ENCODE peak calls at places on chromosomes 16 and 17, in five cellular contexts. S is upper lobe of right lung, L is lower lobe of right lung, P is SJCRH30, E is heart left ventricle. T is an unnamed sample.

GRCh38 chr17:57927048-57927723 is 28.0 kb downstream of the CUEDC1 start:
- DNase-seq in S (no peak), L (no peak), P (peak; percentile 84), E (no peak), T (no peak)

GRCh38 chr16:6629110-6629509 is 703.5 kb upstream of the RBFOX1 start:
- DNase-seq in S (no peak), L (no peak), P (no peak), E (no peak), T (no peak)

GRCh38 chr17:76512366-76513305 is 11.4 kb upstream of the RHBDF2 start:
- DNase-seq in S (no peak), L (no peak), P (no peak), E (no peak), T (no peak)

GRCh38 chr16:24800586-24800985 is 45.2 kb upstream of the SLC5A11 start:
- DNase-seq in S (no peak), L (no peak), P (no peak), E (no peak), T (no peak)

GRCh38 chr16:1639282-1639681 is 27.1 kb downstream of the CRAMP1 start:
- DNase-seq in S (no peak), L (no peak), P (no peak), E (no peak), T (no peak)

GRCh38 chr16:49348408-49349176 is 25.0 kb upstream of the C16orf78 start:
- DNase-seq in S (no peak), L (no peak), P (no peak), E (no peak), T (no peak)

GRCh38 chr16:65274576-65274975 is 152.7 kb upstream of the CDH11 start:
- DNase-seq in S (no peak), L (no peak), P (no peak), E (no peak), T (no peak)

GRCh38 chr17:59038734-59039133 is 67.9 kb downstream of the TRIM37 start:
- DNase-seq in S (no peak), L (no peak), P (no peak), E (no peak), T (no peak)

GRCh38 chr17:56914641-56915263 is 903 bp upstream of the TRIM25 start:
- DNase-seq in S (no peak), L (no peak), P (no peak), E (no peak), T (no peak)

GRCh38 chr16:71540-72341 is 690 bp downstream of the RHBDF1 start:
- DNase-seq in S (peak; percentile 81), L (peak; percentile 77), P (peak; percentile 85), E (peak; percentile 82), T (peak; percentile 98)

GRCh38 chr17:17751489-17751995 is 70.3 kb downstream of the RAI1 start:
- DNase-seq in S (no peak), L (no peak), P (no peak), E (no peak), T (no peak)

GRCh38 chr17:55134486-55135157 is 130.1 kb upstream of the HLF start:
- DNase-seq in S (no peak), L (no peak), P (no peak), E (no peak), T (no peak)

GRCh38 chr17:82751171-82751570 is 694 bp upstream of the TBCD start:
- DNase-seq in S (no peak), L (no peak), P (no peak), E (no peak), T (no peak)

DNA sequence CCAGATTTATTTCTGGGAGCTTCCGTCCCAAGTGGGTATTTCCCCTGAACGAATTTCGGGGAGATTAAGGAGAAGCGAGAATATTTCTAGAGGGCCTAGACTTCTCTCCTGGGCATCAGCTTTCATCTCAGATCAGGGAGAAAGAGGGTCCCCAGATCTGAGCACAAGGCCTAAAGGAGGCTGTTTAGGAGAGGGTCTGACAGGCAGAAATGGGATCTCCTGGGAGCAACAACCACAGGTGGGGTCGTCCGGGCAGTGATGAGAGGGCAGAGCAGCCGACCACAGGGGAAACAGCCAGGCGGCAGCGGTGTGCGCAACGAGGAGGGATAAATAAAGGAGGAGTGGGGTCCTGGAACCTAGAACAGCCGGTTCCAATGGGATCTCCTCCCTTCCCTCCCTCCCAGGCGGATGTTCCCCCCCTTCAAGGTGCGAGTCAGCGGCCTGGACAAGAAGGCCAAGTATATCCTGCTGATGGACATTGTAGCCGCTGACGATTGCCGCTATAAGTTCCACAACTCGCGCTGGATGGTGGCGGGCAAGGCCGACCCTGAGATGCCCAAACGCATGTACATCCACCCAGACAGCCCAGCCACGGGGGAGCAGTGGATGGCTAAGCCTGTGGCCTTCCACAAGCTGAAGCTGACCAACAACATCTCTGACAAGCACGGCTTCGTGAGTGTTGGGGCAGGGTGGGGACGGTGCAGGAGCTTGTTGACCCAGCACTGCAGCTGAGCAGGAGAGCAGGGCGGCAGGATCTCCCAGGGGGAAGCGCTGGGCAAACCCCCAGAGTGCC is 1.8 kb downstream of the TBX2 start:
- DNase-seq in S (no peak), L (no peak), P (peak; percentile 48), E (no peak), T (no peak)
- H3K27ac ChIP-seq in S (peak overlapping the region; percentile 91), L (peak overlapping the region; percentile 89), P (peak overlapping the region; percentile 73), E (peak overlapping the region; percentile 82), T (peak overlapping the region; percentile 83)

DNA sequence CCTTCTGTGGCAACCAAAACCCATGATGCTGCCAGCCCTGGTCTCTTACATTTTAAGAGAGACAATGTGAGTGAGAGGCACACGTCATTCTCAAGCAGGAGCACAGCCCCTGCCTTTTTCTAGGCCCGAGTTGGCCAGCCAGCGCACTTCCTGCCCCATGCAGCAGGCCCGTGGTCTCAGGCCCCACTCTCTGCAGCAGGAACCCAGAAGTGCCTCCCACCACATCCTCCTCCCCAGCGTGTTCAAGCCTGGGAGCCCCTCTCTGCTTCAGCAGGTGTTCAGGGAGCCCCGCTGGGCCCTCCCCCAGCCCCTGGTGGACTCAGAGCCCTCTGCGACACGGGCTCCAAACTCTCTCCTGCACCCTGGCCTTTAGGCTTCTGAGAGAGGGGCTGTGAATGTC is 30.5 kb downstream of the ITGAE start:
- DNase-seq in S (no peak), L (peak; percentile 47), P (no peak), E (no peak), T (no peak)
- H3K4me3 ChIP-seq in S (no peak overlapping the region), L (no peak overlapping the region), P (no peak overlapping the region), E (no peak overlapping the region), T (no peak overlapping the region)

DNA sequence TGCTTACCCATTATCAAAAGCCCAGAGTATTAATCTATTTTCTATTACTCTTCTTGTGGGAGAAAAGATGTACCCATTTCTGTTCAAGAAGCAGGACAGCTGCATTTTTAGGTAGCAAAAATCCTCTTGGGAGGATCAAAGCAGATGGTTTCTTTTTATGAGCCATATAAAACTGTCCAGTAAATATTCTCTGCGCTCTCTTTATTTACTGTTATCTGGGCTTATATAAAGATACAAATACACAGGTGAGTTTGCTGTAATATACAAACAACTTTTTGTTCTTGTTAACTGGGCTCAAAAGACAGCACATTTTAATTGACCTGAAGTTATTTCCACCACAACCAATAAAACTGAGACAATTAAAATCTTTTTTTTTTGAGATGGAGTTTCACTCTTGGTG is 10.1 kb downstream of the PHF12 start:
- DNase-seq in S (no peak), L (no peak), P (no peak), E (no peak), T (no peak)
- H3K27ac ChIP-seq in S (no peak overlapping the region), L (no peak overlapping the region), P (no peak overlapping the region), E (no peak overlapping the region), T (no peak overlapping the region)

DNA sequence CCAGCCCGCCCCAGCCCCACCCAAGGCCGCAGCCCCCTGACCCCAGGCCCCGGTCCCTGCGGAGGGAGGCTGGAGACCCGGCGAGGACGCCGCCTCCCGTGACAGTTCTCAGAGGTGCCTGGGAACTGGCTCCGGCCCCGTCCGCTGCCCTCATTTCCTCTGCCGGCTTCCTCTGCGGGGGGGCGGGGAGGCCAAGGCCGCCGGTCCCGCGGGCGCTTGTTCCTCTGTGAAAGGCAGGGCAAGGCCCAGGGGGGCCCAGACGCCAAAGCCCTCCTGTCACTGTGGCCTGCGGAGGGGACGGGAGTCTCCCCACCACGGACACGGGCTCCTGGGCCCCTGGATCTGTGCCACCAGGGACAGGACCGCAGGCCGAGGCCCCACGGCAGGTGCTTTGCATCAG is 5.0 kb upstream of the PVALEF start:
- DNase-seq in S (peak; percentile 82), L (peak; percentile 85), P (no peak), E (no peak), T (no peak)
- H3K4me3 ChIP-seq in S (peak overlapping the region; percentile 48), L (peak overlapping the region; percentile 55), P (no peak overlapping the region), E (peak overlapping the region; percentile 57), T (peak overlapping the region; percentile 3)

T was measured in vagina.